ENCODE peak calls at places on chromosomes 7 and 10, in five cellular contexts. F is neuronal stem cell, I is fibroblast of lung, R is colonic mucosa, G is neural progenitor cell. L is an unnamed sample.

GRCh38 chr10:509361-510102 is 179.9 kb downstream of the DIP2C start:
- DNase-seq in I (no peak), F (no peak), G (no peak), R (no peak), L (no peak)

GRCh38 chr10:28719789-28720436 is 42.6 kb downstream of the BAMBI start:
- DNase-seq in I (peak; percentile 39), R (no peak), G (no peak), F (no peak), L (no peak)

GRCh38 chr7:29552392-29552791 is 11.2 kb upstream of the PRR15 start:
- DNase-seq in G (no peak), F (no peak), I (no peak), R (peak; percentile 30), L (no peak)

GRCh38 chr10:12400266-12400931 is 51.1 kb downstream of the CAMK1D start:
- DNase-seq in G (no peak), I (no peak), F (no peak), R (no peak), L (no peak)

GRCh38 chr7:131327049-131327625 is 539 bp upstream of the MKLN1 start:
- DNase-seq in I (peak; percentile 74), R (peak; percentile 66), F (no peak), G (no peak), L (no peak)

GRCh38 chr7:41401833-41402232 is 301.1 kb downstream of the INHBA start:
- DNase-seq in G (no peak), F (no peak), I (no peak), R (no peak), L (no peak)

GRCh38 chr7:3307437-3307836 is 6.4 kb downstream of the SDK1 start:
- DNase-seq in G (no peak), F (no peak), R (no peak), I (peak; percentile 43), L (no peak)

GRCh38 chr7:148901178-148901577 is 17.1 kb upstream of the EZH2 start:
- DNase-seq in F (no peak), G (no peak), I (no peak), R (no peak), L (no peak)

GRCh38 chr10:49633327-49634045 is 19.6 kb downstream of the CHAT start:
- DNase-seq in G (no peak), R (no peak), I (no peak), F (no peak), L (no peak)

GRCh38 chr7:68206946-68207485 is 1210.4 kb downstream of the TYW1 start:
- DNase-seq in I (no peak), G (no peak), F (no peak), R (no peak), L (no peak)

GRCh38 chr10:120506674-120507073 is 49.6 kb downstream of the PLPP4 start:
- DNase-seq in F (no peak), G (no peak), R (no peak), I (no peak), L (no peak)

GRCh38 chr10:132248455-132249231 is 59.1 kb downstream of the STK32C start:
- DNase-seq in F (peak; percentile 36), G (peak; percentile 80), R (peak; percentile 66), I (no peak), L (no peak)

GRCh38 chr7:90595341-90595800 is 750 bp upstream of the CDK14 start:
- DNase-seq in G (no peak), I (peak; percentile 25), R (peak; percentile 19), F (peak; percentile 9), L (no peak)

GRCh38 chr7:135831451-135832220 is 83.0 kb upstream of the FAM180A start:
- DNase-seq in G (no peak), F (no peak), I (no peak), R (no peak), L (no peak)

GRCh38 chr10:4246881-4247358 is 461.9 kb upstream of the KLF6 start:
- DNase-seq in R (no peak), I (peak; percentile 92), G (no peak), F (no peak), L (no peak)

GRCh38 chr10:124237282-124237975 is 144.0 kb upstream of the CHST15 start:
- DNase-seq in R (no peak), G (no peak), I (no peak), F (no peak), L (no peak)

GRCh38 chr10:7767209-7767608 is 20.6 kb downstream of the KIN start:
- DNase-seq in F (no peak), G (no peak), R (no peak), I (peak; percentile 84), L (no peak)

GRCh38 chr10:88899886-88900285 is 19.8 kb downstream of the STAMBPL1 start:
- DNase-seq in F (no peak), R (no peak), I (no peak), G (no peak), L (no peak)

GRCh38 chr10:67629461-67629971 is 66.5 kb downstream of the CTNNA3 start:
- DNase-seq in I (no peak), R (no peak), G (peak; percentile 5), F (no peak), L (no peak)

GRCh38 chr7:104328308-104328969 is at the start of gene LHFPL3:
- DNase-seq in G (peak; percentile 72), F (peak; percentile 48), I (no peak), R (peak; percentile 16), L (no peak)

GRCh38 chr7:82838314-82838713 is 324.4 kb downstream of the PCLO start:
- DNase-seq in G (no peak), F (no peak), I (no peak), R (no peak), L (no peak)
- H3K36me3 ChIP-seq in G (no peaks in the 10 kb centered on the region), F (no peaks in the 10 kb centered on the region), I (no peaks in the 10 kb centered on the region), R (no peaks in the 10 kb centered on the region), L (no peaks in the 10 kb centered on the region)

DNA sequence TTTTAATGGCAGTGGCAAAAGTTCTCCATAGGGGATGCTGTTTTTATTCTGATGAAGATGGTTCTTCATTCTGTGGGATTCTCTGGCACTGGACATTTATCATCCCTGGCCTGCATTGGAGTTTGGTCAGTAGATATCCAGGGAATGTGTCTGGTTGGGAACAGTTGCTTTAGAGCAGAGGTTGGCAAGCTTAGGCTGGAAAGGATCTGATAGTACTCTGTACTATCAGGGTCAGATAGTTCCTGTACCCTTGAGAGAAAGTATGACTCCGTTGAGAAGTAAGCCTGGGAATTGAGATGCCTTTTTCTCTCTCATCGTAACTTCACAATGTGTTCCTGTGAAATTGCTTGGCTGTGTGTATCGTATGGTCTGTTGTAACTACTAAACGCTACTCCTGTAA is 244.1 kb downstream of the POLR1F start:
- DNase-seq in G (no peak), R (no peak), I (no peak), F (no peak), L (no peak)
- H3K9ac ChIP-seq in G (no peak overlapping the region), R (no peak overlapping the region), I (no peak overlapping the region), F (no peak overlapping the region), L (no peak overlapping the region)

GRCh38 chr10:77846718-77847311 is 79.7 kb downstream of the DLG5 start:
- DNase-seq in I (peak; percentile 67), G (peak; percentile 87), R (peak; percentile 87), F (peak; percentile 72), L (no peak)
- H3K36me3 ChIP-seq in I (peaks cover 11% of the 10 kb centered on the region), G (no peaks in the 10 kb centered on the region), R (no peaks in the 10 kb centered on the region), F (peaks cover 13% of the 10 kb centered on the region), L (no peaks in the 10 kb centered on the region)

GRCh38 chr7:101617451-101618206 is 11.5 kb downstream of the MYL10 start:
- DNase-seq in I (no peak), R (no peak), F (no peak), G (no peak), L (no peak)

GRCh38 chr7:101620991-101621390 is 8.1 kb downstream of the MYL10 start:
- DNase-seq in G (no peak), I (no peak), F (no peak), R (no peak), L (no peak)

GRCh38 chr7:101620395-101620794 is 8.7 kb downstream of the MYL10 start:
- DNase-seq in R (no peak), G (no peak), F (no peak), I (no peak), L (no peak)

GRCh38 chr7:101618207-101618839 is 10.8 kb downstream of the MYL10 start:
- DNase-seq in F (no peak), R (no peak), I (no peak), G (no peak), L (no peak)

DNA sequence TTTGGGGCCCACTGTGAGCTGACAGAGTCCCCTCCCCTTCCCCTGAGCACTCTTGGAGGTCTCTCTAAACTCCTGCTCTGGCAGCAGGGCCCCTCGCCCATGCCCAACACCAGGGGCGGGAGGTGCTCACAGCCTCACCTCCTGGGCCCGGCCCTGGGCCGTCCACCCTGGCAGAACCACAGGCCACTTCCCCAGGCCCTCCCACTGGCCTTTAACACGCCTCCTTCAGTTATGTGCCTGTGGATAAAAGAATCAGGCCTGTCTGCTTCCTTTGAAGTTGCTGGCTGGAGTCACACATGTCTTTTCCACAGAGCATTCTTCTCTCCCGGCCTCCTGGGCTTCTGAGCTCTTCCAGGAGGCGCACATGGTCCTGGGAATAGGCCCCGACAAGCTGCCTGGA is 10.2 kb downstream of the MYL10 start:
- DNase-seq in F (no peak), R (no peak), I (no peak), G (no peak), L (no peak)
- H3K9ac ChIP-seq in F (no peak overlapping the region), R (no peak overlapping the region), I (no peak overlapping the region), G (no peak overlapping the region), L (no peak overlapping the region)

GRCh38 chr7:47143344-47143743 is 438.6 kb downstream of the TNS3 start:
- DNase-seq in R (no peak), F (no peak), I (peak; percentile 64), G (no peak), L (no peak)
- H3K36me3 ChIP-seq in R (no peaks in the 10 kb centered on the region), F (no peaks in the 10 kb centered on the region), I (no peaks in the 10 kb centered on the region), G (no peaks in the 10 kb centered on the region), L (no peaks in the 10 kb centered on the region)

L was measured in SK-N-MC.